ENCODE peak calls at places on chromosomes 12 and 14, in six cellular contexts. One of them, this sample, is unnamed.

GRCh38 chr14:24206260-24207103 is 986 bp downstream of the TSSK4 start:
- DNase-seq in HCT116: no peak
- DNase-seq in neural progenitor cell: no peak
- DNase-seq in GM23248: no peak
- DNase-seq in MM.1S: no peak
- DNase-seq in SK-N-SH: no peak
- DNase-seq in this sample: no peak

GRCh38 chr14:96590190-96590860 is 88.1 kb downstream of the PAPOLA start:
- DNase-seq in HCT116: no peak
- DNase-seq in neural progenitor cell: peak
- DNase-seq in GM23248: no peak
- DNase-seq in MM.1S: no peak
- DNase-seq in SK-N-SH: no peak
- DNase-seq in this sample: no peak

GRCh38 chr14:104248203-104249055 is 110.0 kb downstream of the KIF26A start:
- DNase-seq in HCT116: no peak
- DNase-seq in neural progenitor cell: no peak
- DNase-seq in GM23248: no peak
- DNase-seq in MM.1S: no peak
- DNase-seq in SK-N-SH: peak
- DNase-seq in this sample: no peak

GRCh38 chr12:74408601-74409166 is 129.0 kb upstream of the ATXN7L3B start:
- DNase-seq in HCT116: no peak
- DNase-seq in neural progenitor cell: peak
- DNase-seq in GM23248: no peak
- DNase-seq in MM.1S: no peak
- DNase-seq in SK-N-SH: no peak
- DNase-seq in this sample: no peak

GRCh38 chr12:33876618-33877017 is 145.7 kb upstream of the ALG10 start:
- DNase-seq in HCT116: no peak
- DNase-seq in neural progenitor cell: no peak
- DNase-seq in GM23248: no peak
- DNase-seq in MM.1S: no peak
- DNase-seq in SK-N-SH: no peak
- DNase-seq in this sample: peak

GRCh38 chr12:127770123-127770522 is 496.8 kb upstream of the TMEM132C start:
- DNase-seq in HCT116: no peak
- DNase-seq in neural progenitor cell: no peak
- DNase-seq in GM23248: no peak
- DNase-seq in MM.1S: no peak
- DNase-seq in SK-N-SH: peak
- DNase-seq in this sample: no peak

GRCh38 chr12:1773937-1774655 is 46.3 kb upstream of the LRTM2 start:
- DNase-seq in HCT116: no peak
- DNase-seq in neural progenitor cell: no peak
- DNase-seq in GM23248: peak
- DNase-seq in MM.1S: no peak
- DNase-seq in SK-N-SH: no peak
- DNase-seq in this sample: no peak

GRCh38 chr12:120500577-120500976 is 4.7 kb downstream of the DYNLL1 start:
- DNase-seq in HCT116: no peak
- DNase-seq in neural progenitor cell: no peak
- DNase-seq in GM23248: peak
- DNase-seq in MM.1S: no peak
- DNase-seq in SK-N-SH: no peak
- DNase-seq in this sample: no peak

GRCh38 chr12:53989227-53990113 is 4.5 kb downstream of the HOXC10 start:
- DNase-seq in HCT116: no peak
- DNase-seq in neural progenitor cell: peak
- DNase-seq in GM23248: peak
- DNase-seq in MM.1S: peak
- DNase-seq in SK-N-SH: no peak
- DNase-seq in this sample: peak

GRCh38 chr12:49342066-49342913 is 4.4 kb upstream of the DNAJC22 start:
- DNase-seq in HCT116: peak
- DNase-seq in neural progenitor cell: peak
- DNase-seq in GM23248: peak
- DNase-seq in MM.1S: peak
- DNase-seq in SK-N-SH: peak
- DNase-seq in this sample: peak

GRCh38 chr12:53224897-53225634 is 6.9 kb downstream of the RARG start:
- DNase-seq in HCT116: no peak
- DNase-seq in neural progenitor cell: no peak
- DNase-seq in GM23248: peak
- DNase-seq in MM.1S: no peak
- DNase-seq in SK-N-SH: no peak
- DNase-seq in this sample: no peak

GRCh38 chr12:22333186-22333745 is 1.2 kb downstream of the ST8SIA1 start:
- DNase-seq in HCT116: no peak
- DNase-seq in neural progenitor cell: no peak
- DNase-seq in GM23248: peak
- DNase-seq in MM.1S: no peak
- DNase-seq in SK-N-SH: no peak
- DNase-seq in this sample: no peak

GRCh38 chr14:95045836-95046430 is 111.4 kb downstream of the DICER1 start:
- DNase-seq in HCT116: no peak
- DNase-seq in neural progenitor cell: no peak
- DNase-seq in GM23248: no peak
- DNase-seq in MM.1S: no peak
- DNase-seq in SK-N-SH: no peak
- DNase-seq in this sample: no peak

GRCh38 chr12:95371571-95371970 is 102.4 kb upstream of the METAP2 start:
- DNase-seq in HCT116: no peak
- DNase-seq in neural progenitor cell: no peak
- DNase-seq in GM23248: peak
- DNase-seq in MM.1S: no peak
- DNase-seq in SK-N-SH: no peak
- DNase-seq in this sample: no peak

GRCh38 chr12:125824276-125824675 is 759.0 kb downstream of the AACS start:
- DNase-seq in HCT116: no peak
- DNase-seq in neural progenitor cell: no peak
- DNase-seq in GM23248: no peak
- DNase-seq in MM.1S: no peak
- DNase-seq in SK-N-SH: no peak
- DNase-seq in this sample: no peak

GRCh38 chr12:43826681-43827458 is 9.0 kb upstream of the TMEM117 start:
- DNase-seq in HCT116: no peak
- DNase-seq in neural progenitor cell: no peak
- DNase-seq in GM23248: no peak
- DNase-seq in MM.1S: no peak
- DNase-seq in SK-N-SH: no peak
- DNase-seq in this sample: no peak

GRCh38 chr14:102028733-102029132 is 58.1 kb downstream of the HSP90AA1 start:
- DNase-seq in HCT116: no peak
- DNase-seq in neural progenitor cell: no peak
- DNase-seq in GM23248: peak
- DNase-seq in MM.1S: no peak
- DNase-seq in SK-N-SH: no peak
- DNase-seq in this sample: peak

GRCh38 chr12:125983784-125984510 is 918.7 kb downstream of the AACS start:
- DNase-seq in HCT116: no peak
- DNase-seq in neural progenitor cell: peak
- DNase-seq in GM23248: no peak
- DNase-seq in MM.1S: no peak
- DNase-seq in SK-N-SH: peak
- DNase-seq in this sample: no peak

GRCh38 chr14:90495357-90496276 is 98.8 kb downstream of the CALM1 start:
- DNase-seq in HCT116: no peak
- DNase-seq in neural progenitor cell: peak
- DNase-seq in GM23248: peak
- DNase-seq in MM.1S: peak
- DNase-seq in SK-N-SH: peak
- DNase-seq in this sample: peak

GRCh38 chr14:55221186-55221585 is 29.8 kb upstream of the DLGAP5 start:
- DNase-seq in HCT116: no peak
- DNase-seq in neural progenitor cell: no peak
- DNase-seq in GM23248: peak
- DNase-seq in MM.1S: no peak
- DNase-seq in SK-N-SH: no peak
- DNase-seq in this sample: peak

DNA sequence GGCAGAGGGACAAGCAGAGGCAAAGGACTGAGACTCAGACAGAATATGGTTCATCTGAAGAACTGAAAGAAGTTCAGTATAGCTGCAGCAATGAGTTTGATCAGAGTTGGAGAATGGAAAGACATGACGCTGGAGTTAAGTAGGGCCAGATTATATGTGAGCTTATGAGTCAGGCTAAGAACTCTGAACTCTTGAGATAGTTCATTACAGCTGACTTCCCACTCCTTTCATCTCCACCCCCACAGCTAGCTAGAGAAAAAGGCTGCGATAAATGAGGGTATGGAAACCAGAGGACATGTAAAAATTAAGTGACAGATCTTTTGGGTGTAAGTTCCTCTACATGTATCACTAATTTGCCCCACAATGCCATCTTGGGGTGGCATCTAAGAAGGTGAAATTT is 28.7 kb downstream of the PYM1 start:
- DNase-seq in HCT116: no peak
- DNase-seq in neural progenitor cell: no peak
- DNase-seq in GM23248: peak
- DNase-seq in MM.1S: no peak
- DNase-seq in SK-N-SH: no peak
- DNase-seq in this sample: no peak
- TF ChIP-seq EZH2phosphoT487 in HCT116: no peak
- TF ChIP-seq EZH2phosphoT487 in neural progenitor cell: no peak
- TF ChIP-seq EZH2phosphoT487 in GM23248: no peak
- TF ChIP-seq EZH2phosphoT487 in MM.1S: no peak
- TF ChIP-seq EZH2phosphoT487 in SK-N-SH: no peak
- TF ChIP-seq EZH2phosphoT487 in this sample: no peak

GRCh38 chr12:51330186-51330585 is 6.2 kb upstream of the BIN2 start:
- DNase-seq in HCT116: no peak
- DNase-seq in neural progenitor cell: no peak
- DNase-seq in GM23248: no peak
- DNase-seq in MM.1S: no peak
- DNase-seq in SK-N-SH: no peak
- DNase-seq in this sample: no peak
- H3K9ac ChIP-seq in HCT116: no peak
- H3K9ac ChIP-seq in neural progenitor cell: no peak
- H3K9ac ChIP-seq in GM23248: no peak
- H3K9ac ChIP-seq in MM.1S: no peak
- H3K9ac ChIP-seq in SK-N-SH: no peak
- H3K9ac ChIP-seq in this sample: no peak

GRCh38 chr12:122185494-122186082 is 2.7 kb downstream of the LRRC43 start:
- DNase-seq in HCT116: no peak
- DNase-seq in neural progenitor cell: no peak
- DNase-seq in GM23248: no peak
- DNase-seq in MM.1S: no peak
- DNase-seq in SK-N-SH: no peak
- DNase-seq in this sample: no peak

GRCh38 chr12:122182887-122183587 is at the start of gene LRRC43:
- DNase-seq in HCT116: no peak
- DNase-seq in neural progenitor cell: peak
- DNase-seq in GM23248: peak
- DNase-seq in MM.1S: no peak
- DNase-seq in SK-N-SH: peak
- DNase-seq in this sample: no peak

GRCh38 chr12:122185079-122185478 is 2.2 kb downstream of the LRRC43 start:
- DNase-seq in HCT116: no peak
- DNase-seq in neural progenitor cell: no peak
- DNase-seq in GM23248: no peak
- DNase-seq in MM.1S: no peak
- DNase-seq in SK-N-SH: no peak
- DNase-seq in this sample: no peak

GRCh38 chr12:122184522-122184921 is 1.6 kb downstream of the LRRC43 start:
- DNase-seq in HCT116: no peak
- DNase-seq in neural progenitor cell: no peak
- DNase-seq in GM23248: no peak
- DNase-seq in MM.1S: no peak
- DNase-seq in SK-N-SH: no peak
- DNase-seq in this sample: no peak

DNA sequence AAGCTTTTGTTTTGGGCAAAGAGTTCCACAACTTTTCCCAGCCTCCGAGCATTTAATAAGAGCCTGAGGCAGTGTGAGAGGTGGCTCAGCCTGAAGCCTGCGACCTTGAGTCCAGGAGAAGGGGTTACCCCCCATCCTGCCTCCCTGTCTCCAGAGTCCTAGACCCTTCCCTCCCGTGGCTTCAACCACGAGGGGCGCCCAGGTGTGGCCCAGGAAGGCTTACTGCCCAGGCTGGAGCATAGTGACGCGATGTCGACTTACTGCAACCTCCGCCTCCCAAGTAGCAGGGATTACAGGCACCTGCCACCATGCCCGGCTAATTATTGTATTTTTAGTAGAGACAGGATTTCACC is 641 bp downstream of the LRRC43 start:
- DNase-seq in HCT116: no peak
- DNase-seq in neural progenitor cell: no peak
- DNase-seq in GM23248: no peak
- DNase-seq in MM.1S: no peak
- DNase-seq in SK-N-SH: no peak
- DNase-seq in this sample: no peak
- H3K4me3 ChIP-seq in HCT116: no peak
- H3K4me3 ChIP-seq in neural progenitor cell: peak
- H3K4me3 ChIP-seq in GM23248: peak
- H3K4me3 ChIP-seq in MM.1S: no peak
- H3K4me3 ChIP-seq in SK-N-SH: no peak
- H3K4me3 ChIP-seq in this sample: no peak

DNA sequence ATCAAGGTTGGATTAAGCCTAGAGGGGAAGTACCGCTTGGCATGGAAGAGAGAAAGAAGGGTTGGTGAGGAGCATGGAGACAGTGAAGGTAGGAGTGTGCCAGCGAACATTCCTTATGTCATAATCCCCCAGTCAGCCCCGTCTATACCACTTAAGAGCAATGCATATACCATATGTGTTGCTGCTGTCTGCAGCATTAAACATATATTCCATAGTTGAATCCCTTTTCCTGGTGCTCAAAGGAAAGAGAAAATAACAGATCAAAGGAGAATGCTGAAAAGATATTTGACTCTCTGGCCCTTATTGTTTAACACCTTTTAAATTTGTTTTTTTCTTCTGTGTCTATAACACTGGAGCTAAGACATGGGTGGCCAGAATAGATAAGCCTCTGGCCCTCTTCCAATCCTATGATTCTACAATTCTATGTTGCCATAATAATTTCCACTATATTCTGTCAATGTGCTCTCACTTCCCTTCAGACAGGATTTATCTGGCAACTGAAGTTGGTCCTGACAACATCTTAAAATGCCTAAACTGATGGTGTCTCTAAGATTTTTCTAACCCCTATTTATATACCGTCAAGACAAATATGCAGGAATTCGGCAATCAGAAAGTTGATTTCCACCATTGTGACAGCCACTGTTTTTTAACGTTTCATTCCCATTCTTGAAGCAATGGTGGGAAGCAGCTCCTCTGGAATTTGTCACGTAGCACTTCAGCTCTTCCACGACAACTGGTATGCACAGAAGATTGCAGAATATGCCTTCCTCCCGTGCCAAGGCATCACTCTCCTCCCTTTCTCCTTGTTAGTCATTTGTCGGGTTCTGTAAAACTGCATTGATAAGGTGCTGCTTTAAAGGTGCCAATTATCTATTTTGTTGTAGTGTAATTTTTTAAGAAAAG is 204.8 kb downstream of the BCAT1 start:
- DNase-seq in HCT116: no peak
- DNase-seq in neural progenitor cell: no peak
- DNase-seq in GM23248: peak
- DNase-seq in MM.1S: no peak
- DNase-seq in SK-N-SH: no peak
- DNase-seq in this sample: no peak
- TF ChIP-seq EZH2phosphoT487 in HCT116: no peak
- TF ChIP-seq EZH2phosphoT487 in neural progenitor cell: no peak
- TF ChIP-seq EZH2phosphoT487 in GM23248: no peak
- TF ChIP-seq EZH2phosphoT487 in MM.1S: no peak
- TF ChIP-seq EZH2phosphoT487 in SK-N-SH: no peak
- TF ChIP-seq EZH2phosphoT487 in this sample: no peak

This sample was measured in PC-3.